ENCODE peak calls at places on chromosomes 2 and 18, in five cellular contexts. S, B, G, W and Y are unnamed samples.

GRCh38 chr2:46818141-46818552 is 97.5 kb downstream of the MCFD2 start:
- DNase-seq in S (no peak), W (no peak), G (no peak), B (peak; percentile 96), Y (peak; percentile 94)

GRCh38 chr2:196074631-196075030 is 6.0 kb upstream of the DNAH7 start:
- DNase-seq in B (no peak), W (no peak), G (no peak), S (no peak), Y (no peak)

GRCh38 chr2:168140892-168141291 is 106.5 kb downstream of the STK39 start:
- DNase-seq in S (no peak), G (no peak), B (no peak), W (no peak), Y (no peak)

GRCh38 chr18:45399146-45399545 is 216.1 kb upstream of the SLC14A2 start:
- DNase-seq in W (no peak), B (no peak), G (no peak), S (no peak), Y (no peak)

GRCh38 chr2:109531896-109532727 is 81.7 kb downstream of the SEPTIN10 start:
- DNase-seq in W (no peak), B (no peak), S (no peak), G (no peak), Y (no peak)

GRCh38 chr18:71189581-71189980 is 900.7 kb downstream of the SOCS6 start:
- DNase-seq in B (no peak), S (no peak), W (no peak), G (no peak), Y (no peak)

GRCh38 chr2:84807063-84807485 is 73.8 kb downstream of the TRABD2A start:
- DNase-seq in B (no peak), S (peak; percentile 100), W (no peak), G (peak; percentile 7), Y (no peak)

GRCh38 chr18:28013064-28013463 is 163.9 kb downstream of the CDH2 start:
- DNase-seq in S (peak; percentile 23), G (peak; percentile 16), W (no peak), B (no peak), Y (no peak)

GRCh38 chr2:7450188-7451156 is 533.3 kb downstream of the RNF144A start:
- DNase-seq in S (no peak), G (no peak), B (no peak), W (no peak), Y (no peak)

GRCh38 chr2:152354909-152355308 is 19.9 kb downstream of the FMNL2 start:
- DNase-seq in G (no peak), W (no peak), S (no peak), B (no peak), Y (no peak)

GRCh38 chr2:16223071-16223470 is 282.7 kb downstream of the MYCN start:
- DNase-seq in B (no peak), S (no peak), W (no peak), G (no peak), Y (no peak)

GRCh38 chr2:237154894-237155851 is 69.5 kb downstream of the COPS8 start:
- DNase-seq in W (no peak), G (no peak), B (no peak), S (no peak), Y (no peak)

GRCh38 chr2:86038291-86039081 is 67.2 kb downstream of the POLR1A start:
- DNase-seq in S (no peak), G (peak; percentile 20), B (peak; percentile 43), W (peak; percentile 47), Y (peak; percentile 57)

GRCh38 chr2:46257476-46257875 is 39.7 kb upstream of the EPAS1 start:
- DNase-seq in W (no peak), S (peak; percentile 78), G (peak; percentile 95), B (no peak), Y (no peak)

GRCh38 chr2:237695201-237695780 is 67.9 kb downstream of the LRRFIP1 start:
- DNase-seq in W (no peak), S (peak; percentile 99), G (peak; percentile 95), B (no peak), Y (no peak)

GRCh38 chr18:50161806-50162205 is 33.1 kb downstream of the MYO5B start:
- DNase-seq in G (no peak), B (no peak), W (no peak), S (no peak), Y (no peak)

DNA sequence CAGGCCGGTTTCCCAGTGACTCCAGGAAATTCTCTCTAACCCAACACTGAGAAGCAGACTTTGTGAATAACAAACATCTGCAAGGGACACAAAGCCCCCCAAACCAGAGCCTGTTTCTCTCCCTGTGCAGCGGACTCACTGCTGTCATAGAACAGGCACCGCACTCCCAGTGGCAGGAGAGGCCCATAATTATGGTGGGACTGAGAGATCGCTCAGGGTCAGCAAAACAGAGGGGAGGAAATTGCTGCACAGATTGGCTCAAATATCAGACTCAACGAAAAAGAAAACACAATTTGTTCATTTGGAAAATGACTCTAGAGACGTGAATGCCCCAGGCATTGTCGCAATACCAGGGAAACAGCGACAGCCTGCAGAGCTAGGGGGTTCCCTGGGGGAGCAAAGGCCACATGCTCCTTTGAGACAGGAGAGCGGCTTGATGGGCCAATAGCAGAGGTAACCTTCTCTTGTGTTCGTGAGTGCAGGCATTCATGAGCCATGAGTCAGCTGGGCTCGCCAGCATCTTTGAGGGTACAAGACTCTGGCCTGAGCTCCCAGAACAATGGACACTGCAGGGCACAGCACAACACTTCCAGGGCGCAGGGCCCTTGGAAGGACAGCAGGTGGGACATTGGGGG is 143.3 kb upstream of the KLHL29 start:
- DNase-seq in B (no peak), W (no peak), S (no peak), G (no peak), Y (no peak)
- H3K36me3 ChIP-seq in B (no peaks in the 10 kb centered on the region), W (no peaks in the 10 kb centered on the region), S (no peaks in the 10 kb centered on the region), G (no peaks in the 10 kb centered on the region), Y (no peaks in the 10 kb centered on the region)

GRCh38 chr2:101731221-101732054 is 33.9 kb downstream of the MAP4K4 start:
- DNase-seq in B (no peak), G (no peak), W (no peak), S (no peak), Y (no peak)
- H3K4me1 ChIP-seq in B (peaks cover 81% of the 10 kb centered on the region), G (peaks cover 32% of the 10 kb centered on the region), W (no peaks in the 10 kb centered on the region), S (peaks cover 23% of the 10 kb centered on the region), Y (peaks cover 55% of the 10 kb centered on the region)

DNA sequence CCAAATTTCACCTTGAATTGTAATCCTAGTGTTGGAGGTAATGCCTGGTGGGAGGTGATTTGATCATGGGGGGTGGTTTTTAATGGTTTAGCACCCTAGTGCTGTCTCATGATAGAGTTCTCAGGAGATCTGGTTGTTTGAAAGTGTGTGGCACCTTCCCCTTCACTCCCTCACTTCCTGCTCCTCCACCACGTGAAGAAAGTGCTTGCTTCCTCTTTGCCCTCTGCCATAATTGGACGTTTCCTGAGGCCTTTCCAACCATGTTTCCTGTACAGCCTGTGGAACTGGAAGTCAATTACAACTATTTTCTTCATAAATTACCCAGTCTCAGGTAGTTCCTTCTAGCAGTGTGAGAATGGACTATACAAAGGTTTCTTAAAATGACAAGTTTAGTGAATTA is 251.8 kb upstream of the NETO1 start:
- DNase-seq in S (no peak), G (no peak), W (no peak), B (no peak), Y (no peak)
- TF ChIP-seq POLR2A in S (no peak), G (no peak), W (no peak), B (no peak), Y (no peak)

GRCh38 chr2:121390082-121390481 is 105.1 kb upstream of the TFCP2L1 start:
- DNase-seq in B (no peak), W (no peak), G (no peak), S (no peak), Y (no peak)
- H3K36me3 ChIP-seq in B (peaks cover 77% of the 10 kb centered on the region), W (peaks cover 60% of the 10 kb centered on the region), G (peaks cover 4% of the 10 kb centered on the region), S (peaks cover 12% of the 10 kb centered on the region), Y (no peaks in the 10 kb centered on the region)

DNA sequence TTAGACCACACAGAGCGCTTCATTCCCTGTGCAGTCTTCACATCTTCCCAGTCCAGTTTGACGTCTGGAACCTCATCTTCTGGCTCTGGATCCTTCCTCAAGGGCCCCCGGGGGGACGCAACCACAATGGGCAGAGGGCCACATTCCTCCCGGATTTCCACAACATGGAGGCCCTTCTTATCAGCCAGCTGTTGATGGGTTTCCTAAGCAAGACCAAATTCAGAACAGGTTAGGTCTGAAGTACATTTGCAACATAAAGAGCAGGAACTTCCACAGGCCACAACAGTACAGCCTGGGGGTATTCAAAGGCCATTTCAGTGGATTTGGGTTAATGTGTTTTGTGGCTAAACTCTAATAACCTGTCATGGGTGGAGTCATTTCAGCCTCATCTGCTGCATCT is 34.2 kb downstream of the MRPS5 start:
- DNase-seq in S (no peak), W (no peak), G (no peak), B (no peak), Y (no peak)
- H3K4me1 ChIP-seq in S (no peaks in the 10 kb centered on the region), W (no peaks in the 10 kb centered on the region), G (no peaks in the 10 kb centered on the region), B (no peaks in the 10 kb centered on the region), Y (no peaks in the 10 kb centered on the region)

GRCh38 chr2:178414266-178415247 is 36.4 kb downstream of the PRKRA start:
- DNase-seq in G (peak; percentile 94), W (peak; percentile 77), B (peak; percentile 93), S (peak; percentile 94), Y (peak; percentile 93)

GRCh38 chr2:178417916-178418315 is 33.1 kb downstream of the PRKRA start:
- DNase-seq in S (no peak), G (no peak), B (no peak), W (no peak), Y (no peak)

GRCh38 chr2:178415979-178416378 is 35.0 kb downstream of the PRKRA start:
- DNase-seq in G (no peak), B (no peak), W (no peak), S (no peak), Y (no peak)

GRCh38 chr2:178412047-178412446 is 38.9 kb downstream of the PRKRA start:
- DNase-seq in W (peak; percentile 62), S (no peak), B (no peak), G (no peak), Y (no peak)

DNA sequence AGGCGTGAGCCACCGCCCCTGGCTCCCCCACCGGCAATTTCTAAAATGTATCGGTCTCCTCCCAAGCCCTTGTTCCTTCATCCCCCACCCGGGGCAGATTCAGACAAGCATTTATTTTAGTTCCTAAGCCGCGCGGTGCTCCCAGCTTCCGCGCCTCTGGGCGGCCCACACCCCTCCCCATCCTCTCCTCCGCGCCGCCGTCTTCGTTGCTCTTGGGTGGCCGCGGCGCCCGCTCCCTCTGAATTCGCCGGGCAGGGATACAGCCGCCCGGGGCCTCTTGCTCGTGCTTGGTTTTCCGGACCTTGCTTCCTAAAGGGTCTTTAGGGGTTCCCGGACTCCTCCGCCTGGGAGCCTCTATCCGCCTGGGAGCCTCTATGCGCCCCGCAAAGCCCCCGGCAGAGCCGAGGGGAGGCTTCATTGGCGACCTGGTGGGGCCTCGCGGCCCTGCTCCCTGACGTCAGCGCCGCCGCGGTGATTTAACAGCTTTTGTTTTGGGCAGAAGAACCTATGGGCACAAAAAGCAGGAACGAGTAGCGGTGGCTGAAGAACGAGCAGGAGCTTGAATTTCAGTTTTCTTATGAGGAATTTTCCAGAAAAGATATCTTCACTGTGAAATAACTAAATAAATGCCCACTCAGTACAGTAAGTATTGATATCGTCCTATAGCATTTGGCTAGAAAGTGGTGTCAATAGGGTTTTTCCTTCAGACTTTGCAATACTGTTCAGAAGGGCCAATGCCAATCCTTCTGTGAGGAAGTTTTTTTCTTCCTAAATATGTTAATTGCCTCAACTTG is 37.3 kb downstream of the PRKRA start:
- DNase-seq in B (peak; percentile 80), G (peak; percentile 82), W (peak; percentile 72), S (peak; percentile 67), Y (peak; percentile 49)
- TF ChIP-seq POLR2A in B (no peak), G (no peak), W (no peak), S (peak; percentile 66), Y (peak; percentile 30)